ENCODE peak calls at places on chromosomes 6 and 20, in eight cellular contexts. Q is HepG2; M is H1; L is uterus; F is CD8-positive, alpha-beta T cell; U is neuronal stem cell; R is PC-9; H is stomach. O is an unnamed sample.

GRCh38 chr20:54650201-54650722 is 174.9 kb downstream of the DOK5 start:
- DNase-seq in M (no peak), R (no peak), Q (no peak), L (no peak), F (no peak), U (no peak), H (no peak), O (no peak)

GRCh38 chr6:106141441-106142237 is 55.5 kb downstream of the PRDM1 start:
- DNase-seq in L (no peak), M (no peak), H (no peak), R (no peak), F (no peak), U (no peak), Q (no peak), O (no peak)

GRCh38 chr20:64152906-64153305 is 11.3 kb upstream of the MYT1 start:
- DNase-seq in M (no peak), Q (no peak), F (no peak), R (no peak), H (no peak), U (no peak), L (no peak), O (no peak)

GRCh38 chr6:73339340-73339739 is 14.7 kb downstream of the DPPA5 start:
- DNase-seq in R (peak; percentile 8), L (no peak), F (no peak), Q (no peak), M (no peak), H (no peak), U (no peak), O (no peak)

GRCh38 chr6:45075246-45075645 is 252.9 kb upstream of the RUNX2 start:
- DNase-seq in F (no peak), Q (no peak), U (no peak), L (no peak), H (no peak), M (no peak), R (no peak), O (no peak)

GRCh38 chr6:20583447-20583806 is 49.2 kb downstream of the CDKAL1 start:
- DNase-seq in H (no peak), L (no peak), M (no peak), F (no peak), Q (no peak), U (no peak), R (no peak), O (no peak)

GRCh38 chr20:51563597-51564332 is 21.2 kb upstream of the NFATC2 start:
- DNase-seq in R (peak; percentile 63), H (peak; percentile 37), F (no peak), M (no peak), U (no peak), Q (peak; percentile 68), L (peak; percentile 84), O (peak; percentile 85)

GRCh38 chr6:46832816-46833215 is 39.6 kb downstream of the MEP1A start:
- DNase-seq in R (no peak), L (no peak), F (no peak), H (no peak), Q (no peak), M (no peak), U (no peak), O (no peak)

GRCh38 chr6:120468486-120468885 is 865.8 kb downstream of the TBC1D32 start:
- DNase-seq in F (no peak), Q (no peak), U (no peak), M (no peak), L (no peak), R (no peak), H (no peak), O (no peak)

GRCh38 chr6:15247750-15248450 is 2.0 kb downstream of the JARID2 start:
- DNase-seq in L (peak; percentile 52), Q (peak; percentile 46), H (peak; percentile 58), R (peak; percentile 52), U (no peak), F (peak; percentile 51), M (no peak), O (peak; percentile 68)

GRCh38 chr20:6886065-6886729 is 118.7 kb downstream of the BMP2 start:
- DNase-seq in U (no peak), M (no peak), L (no peak), R (no peak), Q (no peak), F (no peak), H (no peak), O (no peak)

GRCh38 chr20:50278377-50278683 is 87.7 kb downstream of the CEBPB start:
- DNase-seq in L (no peak), Q (no peak), H (no peak), U (no peak), M (no peak), F (no peak), R (no peak), O (no peak)
- H3K27ac ChIP-seq in L (peak overlapping the region; percentile 76), Q (no peak overlapping the region), H (no peak overlapping the region), U (no peak overlapping the region), M (no peak overlapping the region), F (no peak overlapping the region), R (no peak overlapping the region), O (no peak overlapping the region)

DNA sequence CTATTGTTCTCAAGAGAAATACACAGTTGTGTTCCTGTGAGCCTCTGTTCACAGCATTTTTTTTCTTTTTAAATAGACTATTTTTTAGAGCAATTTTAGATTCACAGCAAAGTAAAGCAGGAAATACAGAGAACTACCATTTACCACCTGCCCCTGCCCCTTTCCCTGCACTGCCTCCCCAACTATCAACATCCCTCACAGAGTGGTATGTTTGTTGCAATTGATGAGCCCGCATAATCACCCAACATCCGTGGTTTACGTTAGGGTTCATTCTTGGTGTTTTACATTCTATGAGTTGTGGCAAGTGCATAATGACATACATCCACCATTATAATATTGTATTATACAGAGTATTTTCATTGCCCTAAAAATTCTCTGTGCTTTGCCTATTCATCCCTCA is 71.5 kb upstream of the TNFAIP3 start:
- DNase-seq in L (no peak), R (no peak), H (no peak), U (no peak), F (no peak), M (no peak), Q (no peak), O (no peak)
- H3K27me3 ChIP-seq in L (no peaks in the 10 kb centered on the region), R (no peaks in the 10 kb centered on the region), H (no peaks in the 10 kb centered on the region), U (no peaks in the 10 kb centered on the region), F (no peaks in the 10 kb centered on the region), M (no peaks in the 10 kb centered on the region), Q (no peaks in the 10 kb centered on the region), O (no peaks in the 10 kb centered on the region)

GRCh38 chr6:157218371-157219198 is 104.7 kb downstream of the TMEM242 start:
- DNase-seq in M (no peak), U (no peak), H (no peak), Q (no peak), L (peak; percentile 12), F (no peak), R (no peak), O (no peak)
- H3K4me1 ChIP-seq in M (no peaks in the 10 kb centered on the region), U (peaks cover 3% of the 10 kb centered on the region), H (peaks cover 26% of the 10 kb centered on the region), Q (peaks cover 23% of the 10 kb centered on the region), L (no peaks in the 10 kb centered on the region), F (peaks cover 28% of the 10 kb centered on the region), R (peaks cover 22% of the 10 kb centered on the region), O (no peaks in the 10 kb centered on the region)

GRCh38 chr6:108652375-108652774 is 91.7 kb downstream of the FOXO3 start:
- DNase-seq in R (no peak), M (no peak), L (no peak), U (no peak), Q (no peak), H (no peak), F (no peak), O (no peak)

GRCh38 chr6:108650325-108650724 is 89.6 kb downstream of the FOXO3 start:
- DNase-seq in R (no peak), L (no peak), F (no peak), Q (no peak), U (no peak), H (no peak), M (no peak), O (no peak)

GRCh38 chr6:108651287-108651686 is 90.6 kb downstream of the FOXO3 start:
- DNase-seq in Q (no peak), L (no peak), U (no peak), H (no peak), R (no peak), M (no peak), F (no peak), O (no peak)

GRCh38 chr6:108650781-108651180 is 90.1 kb downstream of the FOXO3 start:
- DNase-seq in R (no peak), Q (no peak), L (no peak), H (no peak), F (no peak), U (no peak), M (no peak), O (no peak)

GRCh38 chr6:108651781-108652227 is 91.1 kb downstream of the FOXO3 start:
- DNase-seq in H (no peak), F (no peak), M (no peak), Q (no peak), U (no peak), R (no peak), L (peak; percentile 74), O (peak; percentile 79)
- H3K27ac ChIP-seq in H (no peak overlapping the region), F (no peak overlapping the region), M (no peak overlapping the region), Q (no peak overlapping the region), U (no peak overlapping the region), R (peak overlapping the region; percentile 13), L (peak overlapping the region; percentile 79), O (peak overlapping the region; percentile 98)

GRCh38 chr6:52691718-52692117 is 20.8 kb downstream of the TMEM14A start:
- DNase-seq in L (no peak), Q (no peak), H (no peak), M (no peak), U (no peak), F (no peak), R (no peak), O (no peak)
- H3K27me3 ChIP-seq in L (no peaks in the 10 kb centered on the region), Q (no peaks in the 10 kb centered on the region), H (no peaks in the 10 kb centered on the region), M (no peaks in the 10 kb centered on the region), U (no peaks in the 10 kb centered on the region), F (no peaks in the 10 kb centered on the region), R (no peaks in the 10 kb centered on the region), O (no peaks in the 10 kb centered on the region)